ENCODE peak calls at places on chromosomes 11 and 22, in five cellular contexts. One of them, this sample, is unnamed.

GRCh38 chr11:8098879-8099278 is 17.9 kb downstream of the TUB start:
- DNase-seq in aorta: no peak
- DNase-seq in left ventricle myocardium inferior: no peak
- DNase-seq in mammary epithelial cell: no peak
- DNase-seq in PC-3: no peak
- DNase-seq in this sample: peak; percentile 38

GRCh38 chr11:16607675-16608644 is 130.5 kb upstream of the C11orf58 start:
- DNase-seq in PC-3: no peak
- DNase-seq in aorta: peak; percentile 81
- DNase-seq in left ventricle myocardium inferior: peak; percentile 88
- DNase-seq in mammary epithelial cell: peak; percentile 88
- DNase-seq in this sample: peak; percentile 57

GRCh38 chr11:128523616-128524015 is 63.7 kb downstream of the ETS1 start:
- DNase-seq in PC-3: peak; percentile 44
- DNase-seq in mammary epithelial cell: peak; percentile 75
- DNase-seq in left ventricle myocardium inferior: no peak
- DNase-seq in aorta: no peak
- DNase-seq in this sample: no peak

GRCh38 chr11:131522851-131523250 is 152.4 kb downstream of the NTM start:
- DNase-seq in aorta: no peak
- DNase-seq in mammary epithelial cell: no peak
- DNase-seq in PC-3: no peak
- DNase-seq in left ventricle myocardium inferior: no peak
- DNase-seq in this sample: no peak

GRCh38 chr11:10382518-10382917 is 72.5 kb upstream of the AMPD3 start:
- DNase-seq in mammary epithelial cell: no peak
- DNase-seq in left ventricle myocardium inferior: no peak
- DNase-seq in PC-3: peak; percentile 47
- DNase-seq in aorta: no peak
- DNase-seq in this sample: no peak

GRCh38 chr11:13954591-13954990 is 7.9 kb upstream of the SPON1 start:
- DNase-seq in left ventricle myocardium inferior: no peak
- DNase-seq in mammary epithelial cell: no peak
- DNase-seq in aorta: no peak
- DNase-seq in PC-3: no peak
- DNase-seq in this sample: no peak

GRCh38 chr11:111540114-111540920 is at the start of gene LAYN:
- DNase-seq in left ventricle myocardium inferior: peak; percentile 46
- DNase-seq in aorta: peak; percentile 89
- DNase-seq in mammary epithelial cell: no peak
- DNase-seq in PC-3: no peak
- DNase-seq in this sample: no peak

GRCh38 chr11:4680341-4680740 is 17.3 kb downstream of the OR51E2 start:
- DNase-seq in PC-3: no peak
- DNase-seq in left ventricle myocardium inferior: no peak
- DNase-seq in aorta: no peak
- DNase-seq in mammary epithelial cell: no peak
- DNase-seq in this sample: no peak

GRCh38 chr11:122048401-122048800 is 67.6 kb downstream of the BLID start:
- DNase-seq in PC-3: no peak
- DNase-seq in mammary epithelial cell: no peak
- DNase-seq in aorta: no peak
- DNase-seq in left ventricle myocardium inferior: no peak
- DNase-seq in this sample: no peak

GRCh38 chr11:60942207-60942606 is 9.8 kb downstream of the SLC15A3 start:
- DNase-seq in mammary epithelial cell: no peak
- DNase-seq in left ventricle myocardium inferior: no peak
- DNase-seq in PC-3: no peak
- DNase-seq in aorta: peak; percentile 49
- DNase-seq in this sample: no peak

GRCh38 chr11:8022876-8023275 is 35.7 kb downstream of the EIF3F start:
- DNase-seq in mammary epithelial cell: no peak
- DNase-seq in aorta: no peak
- DNase-seq in PC-3: no peak
- DNase-seq in left ventricle myocardium inferior: no peak
- DNase-seq in this sample: no peak

GRCh38 chr11:47216141-47216798 is 1.5 kb downstream of the DDB2 start:
- DNase-seq in mammary epithelial cell: peak; percentile 81
- DNase-seq in aorta: peak; percentile 83
- DNase-seq in PC-3: peak; percentile 90
- DNase-seq in left ventricle myocardium inferior: no peak
- DNase-seq in this sample: peak; percentile 75

GRCh38 chr11:19959697-19960096 is 200.6 kb downstream of the DBX1 start:
- DNase-seq in left ventricle myocardium inferior: no peak
- DNase-seq in aorta: no peak
- DNase-seq in PC-3: no peak
- DNase-seq in mammary epithelial cell: peak; percentile 27
- DNase-seq in this sample: no peak

GRCh38 chr22:43094085-43094484 is 4.9 kb upstream of the TTLL1 start:
- DNase-seq in mammary epithelial cell: peak; percentile 73
- DNase-seq in aorta: no peak
- DNase-seq in PC-3: peak; percentile 84
- DNase-seq in left ventricle myocardium inferior: peak; percentile 70
- DNase-seq in this sample: no peak

GRCh38 chr11:118912742-118913410 is 12.8 kb downstream of the BCL9L start:
- DNase-seq in left ventricle myocardium inferior: no peak
- DNase-seq in aorta: peak; percentile 76
- DNase-seq in PC-3: peak; percentile 43
- DNase-seq in mammary epithelial cell: peak; percentile 74
- DNase-seq in this sample: peak; percentile 63

GRCh38 chr11:48103621-48104561 is 112.7 kb upstream of the OR4B1 start:
- DNase-seq in aorta: no peak
- DNase-seq in left ventricle myocardium inferior: no peak
- DNase-seq in PC-3: peak; percentile 32
- DNase-seq in mammary epithelial cell: peak; percentile 66
- DNase-seq in this sample: no peak

GRCh38 chr11:3086671-3087150 is 29.5 kb upstream of the CARS1 start:
- DNase-seq in mammary epithelial cell: no peak
- DNase-seq in aorta: peak; percentile 69
- DNase-seq in left ventricle myocardium inferior: no peak
- DNase-seq in PC-3: no peak
- DNase-seq in this sample: peak; percentile 47

GRCh38 chr11:122439911-122440782 is 215.4 kb upstream of the UBASH3B start:
- DNase-seq in mammary epithelial cell: no peak
- DNase-seq in aorta: peak; percentile 72
- DNase-seq in left ventricle myocardium inferior: peak; percentile 35
- DNase-seq in PC-3: no peak
- DNase-seq in this sample: no peak

GRCh38 chr11:70323811-70324210 is 53.3 kb downstream of the PPFIA1 start:
- DNase-seq in PC-3: no peak
- DNase-seq in aorta: no peak
- DNase-seq in left ventricle myocardium inferior: no peak
- DNase-seq in mammary epithelial cell: peak; percentile 13
- DNase-seq in this sample: no peak

GRCh38 chr11:72524711-72525110 is 90.4 kb upstream of the CLPB start:
- DNase-seq in left ventricle myocardium inferior: no peak
- DNase-seq in aorta: no peak
- DNase-seq in PC-3: peak; percentile 50
- DNase-seq in mammary epithelial cell: peak; percentile 23
- DNase-seq in this sample: no peak

GRCh38 chr22:29726512-29727247 is 6.9 kb downstream of the CABP7 start:
- DNase-seq in aorta: no peak
- DNase-seq in mammary epithelial cell: no peak
- DNase-seq in left ventricle myocardium inferior: no peak
- DNase-seq in PC-3: no peak
- DNase-seq in this sample: no peak

DNA sequence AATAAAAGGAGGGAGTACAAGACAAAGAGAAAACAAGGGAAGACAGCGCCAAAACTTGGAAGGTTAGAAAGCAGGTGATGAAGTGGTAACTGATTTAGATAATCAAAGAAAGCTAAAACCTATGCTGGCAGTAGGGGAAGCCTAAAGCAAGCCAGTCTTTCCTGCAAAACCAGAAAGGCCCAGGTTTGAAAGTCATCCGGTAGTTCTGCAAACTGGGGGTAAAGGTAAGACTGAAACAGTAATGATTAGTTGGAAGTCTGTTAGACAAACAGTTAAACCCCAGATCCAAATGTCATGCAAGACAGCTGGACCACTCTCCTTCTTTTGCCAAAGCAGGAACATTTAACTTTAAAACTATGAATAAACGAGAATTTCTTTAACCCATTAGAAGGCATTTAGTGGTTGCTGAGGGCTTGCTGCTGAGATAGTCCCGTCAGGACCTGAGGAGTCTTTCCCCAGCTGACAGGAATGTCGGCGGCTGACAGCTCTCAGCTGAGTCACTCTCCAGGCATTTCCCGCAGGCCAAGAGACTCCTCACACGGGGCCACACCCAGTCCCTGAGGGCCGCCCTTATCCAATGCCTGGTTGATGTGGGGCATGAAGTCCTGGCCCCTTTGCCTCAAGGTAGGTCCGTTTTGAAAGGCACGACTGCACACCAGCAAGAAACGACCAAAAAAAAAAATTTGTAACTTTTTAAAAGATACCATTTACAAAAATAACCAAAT is 36.3 kb upstream of the CFAP300 start:
- DNase-seq in PC-3: peak; percentile 99
- DNase-seq in left ventricle myocardium inferior: peak; percentile 72
- DNase-seq in aorta: peak; percentile 91
- DNase-seq in mammary epithelial cell: peak; percentile 84
- DNase-seq in this sample: peak; percentile 97
- H3K27ac ChIP-seq in PC-3: peak overlapping the region; percentile 80
- H3K27ac ChIP-seq in left ventricle myocardium inferior: no peak overlapping the region
- H3K27ac ChIP-seq in aorta: no peak overlapping the region
- H3K27ac ChIP-seq in mammary epithelial cell: peak overlapping the region; percentile 22
- H3K27ac ChIP-seq in this sample: peak overlapping the region; percentile 98

GRCh38 chr22:48258841-48259240 is 1496.4 kb downstream of the TBC1D22A start:
- DNase-seq in left ventricle myocardium inferior: no peak
- DNase-seq in mammary epithelial cell: no peak
- DNase-seq in aorta: no peak
- DNase-seq in PC-3: no peak
- DNase-seq in this sample: no peak
- H3K9me3 ChIP-seq in left ventricle myocardium inferior: no peaks in the 10 kb centered on the region
- H3K9me3 ChIP-seq in mammary epithelial cell: peaks cover 64% of the 10 kb centered on the region
- H3K9me3 ChIP-seq in aorta: peaks cover under 1% of the 10 kb centered on the region
- H3K9me3 ChIP-seq in PC-3: no peaks in the 10 kb centered on the region
- H3K9me3 ChIP-seq in this sample: no peaks in the 10 kb centered on the region

GRCh38 chr11:120136356-120136755 is 1.6 kb downstream of the TRIM29 start:
- DNase-seq in mammary epithelial cell: no peak
- DNase-seq in aorta: no peak
- DNase-seq in left ventricle myocardium inferior: no peak
- DNase-seq in PC-3: no peak
- DNase-seq in this sample: peak; percentile 32
- H3K4me3 ChIP-seq in mammary epithelial cell: peak overlapping the region; percentile 51
- H3K4me3 ChIP-seq in aorta: no peak overlapping the region
- H3K4me3 ChIP-seq in left ventricle myocardium inferior: no peak overlapping the region
- H3K4me3 ChIP-seq in PC-3: peak overlapping the region; percentile 10
- H3K4me3 ChIP-seq in this sample: peak overlapping the region; percentile 57

GRCh38 chr22:23270798-23271596 is 90.7 kb downstream of the BCR start:
- DNase-seq in left ventricle myocardium inferior: no peak
- DNase-seq in aorta: no peak
- DNase-seq in mammary epithelial cell: no peak
- DNase-seq in PC-3: no peak
- DNase-seq in this sample: no peak
- H3K27ac ChIP-seq in left ventricle myocardium inferior: no peak overlapping the region
- H3K27ac ChIP-seq in aorta: no peak overlapping the region
- H3K27ac ChIP-seq in mammary epithelial cell: no peak overlapping the region
- H3K27ac ChIP-seq in PC-3: no peak overlapping the region
- H3K27ac ChIP-seq in this sample: no peak overlapping the region

GRCh38 chr22:48960576-48960975 is 867.1 kb downstream of the BRD1 start:
- DNase-seq in mammary epithelial cell: no peak
- DNase-seq in aorta: no peak
- DNase-seq in left ventricle myocardium inferior: peak; percentile 2
- DNase-seq in PC-3: no peak
- DNase-seq in this sample: peak; percentile 31

GRCh38 chr22:48960981-48961655 is 866.6 kb downstream of the BRD1 start:
- DNase-seq in aorta: peak; percentile 34
- DNase-seq in mammary epithelial cell: no peak
- DNase-seq in left ventricle myocardium inferior: peak; percentile 2
- DNase-seq in PC-3: no peak
- DNase-seq in this sample: peak; percentile 20

GRCh38 chr22:48957311-48957986 is 870.2 kb downstream of the BRD1 start:
- DNase-seq in mammary epithelial cell: no peak
- DNase-seq in aorta: peak; percentile 75
- DNase-seq in left ventricle myocardium inferior: no peak
- DNase-seq in PC-3: no peak
- DNase-seq in this sample: no peak

GRCh38 chr22:48957987-48958321 is 869.7 kb downstream of the BRD1 start:
- DNase-seq in PC-3: no peak
- DNase-seq in mammary epithelial cell: no peak
- DNase-seq in aorta: peak; percentile 12
- DNase-seq in left ventricle myocardium inferior: no peak
- DNase-seq in this sample: no peak

DNA sequence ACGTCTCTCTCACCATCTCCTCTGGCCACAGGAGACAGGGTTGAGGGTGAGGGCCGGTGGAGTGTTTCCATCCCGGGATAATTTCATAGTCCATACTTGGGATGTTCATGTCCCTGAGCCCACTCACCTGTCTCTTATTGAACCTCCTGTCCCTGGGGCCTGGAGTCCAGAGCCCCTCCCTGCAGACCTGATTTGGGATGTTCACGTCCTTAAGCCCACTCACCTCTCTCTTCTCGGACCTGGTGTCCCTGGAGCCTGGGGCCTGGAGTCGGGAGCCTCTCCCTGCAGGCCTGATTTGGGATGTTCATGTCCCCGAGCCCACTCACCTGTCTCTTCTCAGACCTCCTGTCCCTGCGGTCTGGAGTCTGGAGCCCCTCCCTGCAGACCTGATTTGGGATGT is 868.2 kb downstream of the BRD1 start:
- DNase-seq in PC-3: no peak
- DNase-seq in left ventricle myocardium inferior: no peak
- DNase-seq in mammary epithelial cell: no peak
- DNase-seq in aorta: peak; percentile 32
- DNase-seq in this sample: no peak
- H3K9me3 ChIP-seq in PC-3: peaks cover 4% of the 10 kb centered on the region
- H3K9me3 ChIP-seq in left ventricle myocardium inferior: peaks cover 12% of the 10 kb centered on the region
- H3K9me3 ChIP-seq in mammary epithelial cell: peaks cover 53% of the 10 kb centered on the region
- H3K9me3 ChIP-seq in aorta: no peaks in the 10 kb centered on the region
- H3K9me3 ChIP-seq in this sample: no peaks in the 10 kb centered on the region